ENCODE peak calls at places on chromosomes 13 and 19, in five cellular contexts. M is CD8-positive, alpha-beta memory T cell; Z is Peyer's patch; S is PC-3; V is neural progenitor cell. A is an unnamed sample.

GRCh38 chr19:29098863-29099481 is 114.0 kb downstream of the UQCRFS1 start:
- DNase-seq in Z (no peak), S (peak; percentile 63), V (no peak), M (no peak), A (no peak)

GRCh38 chr19:8367327-8368001 is 3.5 kb downstream of the ANGPTL4 start:
- DNase-seq in Z (peak; percentile 41), M (no peak), S (peak; percentile 97), V (peak; percentile 68), A (no peak)

GRCh38 chr13:46995874-46996273 is 99.0 kb upstream of the HTR2A start:
- DNase-seq in M (no peak), Z (no peak), V (no peak), S (no peak), A (no peak)

GRCh38 chr13:20519887-20520286 is 5.8 kb downstream of the CRYL1 start:
- DNase-seq in S (no peak), M (no peak), V (no peak), Z (no peak), A (no peak)

GRCh38 chr13:45768668-45769067 is 66.5 kb downstream of the CBY2 start:
- DNase-seq in M (no peak), S (no peak), V (no peak), Z (no peak), A (no peak)

GRCh38 chr19:58439576-58440554 is at the start of gene ZNF132:
- DNase-seq in S (no peak), Z (peak; percentile 97), M (peak; percentile 97), V (peak; percentile 85), A (peak; percentile 95)

GRCh38 chr13:108676620-108677019 is 47.2 kb downstream of the MYO16 start:
- DNase-seq in V (no peak), S (no peak), Z (no peak), M (no peak), A (no peak)

GRCh38 chr19:42226886-42227285 is 6.8 kb downstream of the ZNF526 start:
- DNase-seq in S (no peak), M (no peak), V (no peak), Z (no peak), A (no peak)

GRCh38 chr19:3234800-3235199 is 10.3 kb downstream of the CELF5 start:
- DNase-seq in V (no peak), Z (no peak), S (no peak), M (no peak), A (no peak)

GRCh38 chr19:11421607-11422098 is 2.5 kb upstream of the RGL3 start:
- DNase-seq in V (peak; percentile 61), Z (no peak), M (peak; percentile 26), S (no peak), A (no peak)

GRCh38 chr13:36344886-36345437 is 1.2 kb downstream of the SPART start:
- DNase-seq in M (no peak), V (peak; percentile 34), S (no peak), Z (no peak), A (peak; percentile 2)

GRCh38 chr13:44052843-44053607 is 173.3 kb downstream of the LACC1 start:
- DNase-seq in Z (no peak), S (no peak), V (peak; percentile 54), M (no peak), A (no peak)

GRCh38 chr19:33771308-33772101 is 25.2 kb upstream of the KCTD15 start:
- DNase-seq in M (peak; percentile 34), Z (peak; percentile 35), S (peak; percentile 79), V (peak; percentile 80), A (peak; percentile 57)

GRCh38 chr19:15118248-15118647 is 11.0 kb downstream of the SYDE1 start:
- DNase-seq in Z (no peak), V (no peak), M (no peak), S (no peak), A (no peak)

GRCh38 chr13:89968468-89968867 is 1379.0 kb upstream of the MIR17HG start:
- DNase-seq in S (no peak), V (no peak), M (no peak), Z (no peak), A (no peak)

GRCh38 chr19:13794388-13794751 is 873 bp upstream of the ZSWIM4 start:
- DNase-seq in V (no peak), M (no peak), Z (peak; percentile 45), S (peak; percentile 63), A (no peak)

GRCh38 chr13:98821372-98822237 is 69.1 kb upstream of the SLC15A1 start:
- DNase-seq in S (no peak), M (no peak), V (no peak), Z (no peak), A (no peak)

GRCh38 chr19:10107254-10107653 is 1.1 kb downstream of the PPAN start:
- DNase-seq in S (no peak), Z (no peak), M (no peak), V (no peak), A (no peak)

GRCh38 chr13:64639206-64639605 is 2590.9 kb downstream of the PCDH9 start:
- DNase-seq in V (no peak), Z (no peak), S (peak; percentile 9), M (no peak), A (no peak)

GRCh38 chr19:50663280-50663790 is 14.1 kb downstream of the C19orf81 start:
- DNase-seq in M (no peak), Z (no peak), V (no peak), S (peak; percentile 54), A (no peak)

GRCh38 chr13:96417956-96418355 is 328.0 kb downstream of the HS6ST3 start:
- DNase-seq in S (no peak), Z (no peak), V (no peak), M (no peak), A (no peak)

DNA sequence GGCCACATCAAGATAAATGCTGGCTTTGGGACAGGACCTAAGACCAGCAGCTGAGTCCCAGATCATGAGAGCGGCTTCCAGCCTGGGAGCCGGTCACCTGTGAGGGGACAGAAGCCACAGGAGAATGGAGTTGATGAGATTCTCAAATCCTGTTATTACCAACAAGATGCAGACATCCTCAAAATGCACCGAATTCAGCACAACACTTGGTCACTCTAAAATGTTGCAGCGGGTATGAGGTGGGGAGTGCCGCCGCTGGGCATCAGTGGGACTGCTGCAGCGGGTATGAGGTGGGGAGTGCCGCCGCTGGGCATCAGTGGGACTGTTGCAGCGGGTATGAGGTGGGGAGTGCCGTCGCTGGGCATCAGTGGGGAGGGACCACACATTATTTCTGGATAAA is 21.2 kb downstream of the RANBP3 start:
- DNase-seq in Z (no peak), S (no peak), M (no peak), V (no peak), A (no peak)
- H3K4me1 ChIP-seq in Z (peaks cover 35% of the 10 kb centered on the region), S (peaks cover 2% of the 10 kb centered on the region), M (peaks cover 79% of the 10 kb centered on the region), V (peaks cover 59% of the 10 kb centered on the region), A (peaks cover 94% of the 10 kb centered on the region)

GRCh38 chr13:50074843-50075242 is 59.6 kb downstream of the KCNRG start:
- DNase-seq in V (no peak), M (no peak), S (no peak), Z (no peak), A (no peak)

GRCh38 chr13:50073340-50073739 is 58.1 kb downstream of the KCNRG start:
- DNase-seq in S (no peak), Z (no peak), M (no peak), V (no peak), A (no peak)

GRCh38 chr13:50071399-50071798 is 56.2 kb downstream of the KCNRG start:
- DNase-seq in V (no peak), M (no peak), Z (no peak), S (no peak), A (no peak)

GRCh38 chr13:50075619-50076097 is 60.4 kb downstream of the KCNRG start:
- DNase-seq in S (no peak), M (no peak), Z (no peak), V (no peak), A (peak; percentile 19)

GRCh38 chr13:50072676-50073075 is 57.4 kb downstream of the KCNRG start:
- DNase-seq in S (no peak), M (no peak), V (no peak), Z (no peak), A (no peak)
- H3K4me1 ChIP-seq in S (peaks cover 19% of the 10 kb centered on the region), M (no peaks in the 10 kb centered on the region), V (no peaks in the 10 kb centered on the region), Z (no peaks in the 10 kb centered on the region), A (peaks cover 57% of the 10 kb centered on the region)

DNA sequence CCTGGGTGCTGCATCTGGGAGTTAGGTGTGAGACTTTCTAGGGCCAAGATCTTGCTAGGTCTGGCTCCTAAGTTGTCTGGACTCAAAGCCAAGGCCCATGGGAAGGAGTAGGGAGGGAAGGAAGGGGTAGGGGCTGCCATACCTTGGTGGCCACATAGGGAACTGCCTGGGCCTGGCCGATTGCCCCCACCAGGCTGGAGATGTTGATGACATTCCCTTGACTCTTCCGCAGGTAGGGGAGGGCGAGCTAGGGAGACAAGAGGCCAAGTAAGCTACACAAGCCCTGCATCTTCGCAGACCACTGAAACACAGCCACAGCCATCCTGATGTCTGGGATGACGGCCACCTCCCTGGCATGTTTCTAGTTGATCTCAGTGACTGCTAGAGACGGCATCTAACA is 4.1 kb upstream of the BCAT2 start:
- DNase-seq in M (no peak), S (no peak), Z (no peak), V (no peak), A (no peak)
- H3K4me1 ChIP-seq in M (peaks cover 11% of the 10 kb centered on the region), S (peaks cover 14% of the 10 kb centered on the region), Z (peaks cover 3% of the 10 kb centered on the region), V (peaks cover 17% of the 10 kb centered on the region), A (peaks cover 25% of the 10 kb centered on the region)

GRCh38 chr19:37935341-37935740 is 28.3 kb downstream of the SIPA1L3 start:
- DNase-seq in M (no peak), Z (no peak), V (no peak), S (no peak), A (no peak)

GRCh38 chr19:37933965-37934364 is 27.0 kb downstream of the SIPA1L3 start:
- DNase-seq in V (no peak), S (no peak), M (no peak), Z (no peak), A (no peak)

GRCh38 chr19:37931941-37932655 is 25.1 kb downstream of the SIPA1L3 start:
- DNase-seq in V (peak; percentile 87), S (peak; percentile 92), M (no peak), Z (peak; percentile 56), A (no peak)

GRCh38 chr19:37930416-37930815 is 23.4 kb downstream of the SIPA1L3 start:
- DNase-seq in M (no peak), Z (no peak), V (no peak), S (peak; percentile 44), A (no peak)

DNA sequence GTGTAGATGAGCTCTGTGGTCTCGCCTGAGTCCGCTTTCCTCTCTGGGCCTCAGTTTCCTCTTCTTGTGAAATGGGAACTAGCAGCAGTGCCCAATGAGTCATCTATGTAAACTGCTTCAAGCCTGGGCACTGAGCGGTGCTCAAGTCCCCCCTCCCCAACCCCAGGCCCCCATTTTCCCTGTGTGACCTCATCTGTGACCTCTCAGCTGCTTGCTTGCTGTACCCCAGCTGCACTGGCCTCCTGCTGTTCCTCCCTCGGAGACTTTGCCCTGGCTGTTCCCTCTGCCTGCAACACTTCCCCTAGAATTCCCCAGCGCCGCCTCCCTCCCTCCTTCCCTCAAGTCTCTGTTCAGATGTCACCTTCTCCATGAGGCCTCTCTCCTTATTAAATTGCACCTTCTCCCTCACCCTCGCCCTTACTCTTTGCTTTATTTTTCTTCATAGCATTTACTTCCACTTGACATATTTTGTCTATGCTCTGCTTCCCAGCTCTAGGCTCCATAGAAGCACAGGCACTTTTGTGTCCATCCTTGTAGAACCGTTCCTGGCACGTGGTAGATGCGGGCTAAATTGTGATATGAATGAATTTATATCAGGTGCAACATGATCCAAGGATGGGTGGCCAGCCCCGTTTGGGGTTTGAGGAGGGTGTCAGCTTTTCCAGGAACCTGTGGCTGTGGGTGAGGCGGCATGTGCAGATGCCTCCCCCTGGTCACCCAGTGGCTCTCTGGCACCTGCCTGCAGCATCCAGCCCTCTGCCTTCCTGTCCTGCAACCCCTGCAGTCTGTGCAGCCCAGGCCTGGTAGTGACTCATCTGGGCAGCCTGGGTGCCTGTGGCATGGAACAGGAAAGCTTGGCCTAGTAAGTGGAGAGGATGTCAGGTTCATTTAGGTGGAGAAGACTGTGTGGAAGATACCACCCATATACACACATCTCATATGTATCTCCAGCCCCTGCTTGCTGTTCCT is 26.3 kb downstream of the SIPA1L3 start:
- DNase-seq in Z (no peak), M (no peak), S (peak; percentile 77), V (peak; percentile 15), A (no peak)
- H3K4me1 ChIP-seq in Z (peaks cover 10% of the 10 kb centered on the region), M (no peaks in the 10 kb centered on the region), S (peaks cover 38% of the 10 kb centered on the region), V (peaks cover 53% of the 10 kb centered on the region), A (no peaks in the 10 kb centered on the region)